ENCODE peak calls at places on chromosomes 3 and 15, in five cellular contexts. K is K562, L is GM12878, O is HEK293T, S is IMR-90. J is an unnamed sample.

GRCh38 chr15:78364233-78364632 is 24.1 kb downstream of the CRABP1 start:
- DNase-seq in K (no peak), L (no peak), O (no peak), S (no peak), J (no peak)

GRCh38 chr3:177134811-177135210 is 62.5 kb downstream of the TBL1XR1 start:
- DNase-seq in K (no peak), L (no peak), O (no peak), S (no peak), J (no peak)

GRCh38 chr15:66835558-66835878 is 133.5 kb downstream of the SMAD6 start:
- DNase-seq in K (no peak), L (peak; percentile 39), O (no peak), S (peak; percentile 19), J (no peak)

GRCh38 chr15:39969871-39970270 is 36.0 kb downstream of the EIF2AK4 start:
- DNase-seq in K (no peak), L (no peak), O (no peak), S (peak; percentile 6), J (no peak)

GRCh38 chr3:51716805-51717204 is 9.9 kb downstream of the GRM2 start:
- DNase-seq in K (no peak), L (no peak), O (no peak), S (no peak), J (no peak)

GRCh38 chr15:24954783-24955548 is at the start of the genes SNRPN and SNURF:
- DNase-seq in K (no peak), L (peak; percentile 11), O (no peak), S (peak; percentile 78), J (peak; percentile 81)

GRCh38 chr3:177201707-177202397 is 4.6 kb upstream of the TBL1XR1 start:
- DNase-seq in K (no peak), L (peak; percentile 89), O (no peak), S (peak; percentile 62), J (no peak)

GRCh38 chr3:66858656-66859381 is 139.3 kb upstream of the KBTBD8 start:
- DNase-seq in K (peak; percentile 38), L (no peak), O (no peak), S (no peak), J (no peak)

GRCh38 chr3:147361671-147362420 is 44.5 kb downstream of the ZIC4 start:
- DNase-seq in K (peak; percentile 71), L (no peak), O (peak; percentile 79), S (no peak), J (peak; percentile 27)

GRCh38 chr15:29570121-29570930 is 251.9 kb downstream of the TJP1 start:
- DNase-seq in K (no peak), L (no peak), O (peak; percentile 19), S (no peak), J (peak; percentile 20)

GRCh38 chr15:63420333-63420741 is 38.7 kb upstream of the CA12 start:
- DNase-seq in K (peak; percentile 54), L (no peak), O (peak; percentile 11), S (peak; percentile 43), J (no peak)

GRCh38 chr3:149969110-149969944 is 1.4 kb downstream of the PFN2 start:
- DNase-seq in K (peak; percentile 25), L (no peak), O (peak; percentile 52), S (peak; percentile 87), J (peak; percentile 42)

GRCh38 chr3:138434276-138434874 is at the start of gene ESYT3:
- DNase-seq in K (no peak), L (no peak), O (no peak), S (peak; percentile 43), J (peak; percentile 58)

GRCh38 chr15:60973637-60974415 is 255.3 kb downstream of the RORA start:
- DNase-seq in K (no peak), L (no peak), O (no peak), S (peak; percentile 87), J (no peak)

GRCh38 chr3:63872135-63872924 is 8.7 kb downstream of the ATXN7 start:
- DNase-seq in K (no peak), L (no peak), O (no peak), S (peak; percentile 92), J (no peak)

GRCh38 chr3:13420817-13421755 is 964 bp upstream of the NUP210 start:
- DNase-seq in K (peak; percentile 69), L (peak; percentile 57), O (no peak), S (no peak), J (no peak)

GRCh38 chr3:18443670-18444596 is 18.8 kb upstream of the SATB1 start:
- DNase-seq in K (no peak), L (no peak), O (peak; percentile 23), S (no peak), J (no peak)

GRCh38 chr3:58384381-58385090 is 49.1 kb downstream of the PDHB start:
- DNase-seq in K (no peak), L (no peak), O (no peak), S (peak; percentile 24), J (no peak)

GRCh38 chr3:23999012-23999641 is 54.0 kb downstream of the NR1D2 start:
- DNase-seq in K (peak; percentile 59), L (no peak), O (peak; percentile 56), S (peak; percentile 42), J (peak; percentile 35)

GRCh38 chr15:60091150-60091549 is 87.0 kb downstream of the FOXB1 start:
- DNase-seq in K (no peak), L (no peak), O (no peak), S (peak; percentile 83), J (peak; percentile 65)

GRCh38 chr15:25374143-25374542 is 64.7 kb downstream of the UBE3A start:
- DNase-seq in K (no peak), L (no peak), O (no peak), S (no peak), J (no peak)

GRCh38 chr3:174153875-174154274 is 705.3 kb upstream of the NAALADL2 start:
- DNase-seq in K (no peak), L (no peak), O (no peak), S (peak; percentile 21), J (no peak)

GRCh38 chr3:194481103-194481502 is 5.7 kb downstream of the ATP13A3 start:
- DNase-seq in K (no peak), L (no peak), O (no peak), S (peak; percentile 86), J (no peak)
- TF ChIP-seq BHLHE40 in K (no peak), L (no peak), O (no peak), S (no peak), J (no peak)

DNA sequence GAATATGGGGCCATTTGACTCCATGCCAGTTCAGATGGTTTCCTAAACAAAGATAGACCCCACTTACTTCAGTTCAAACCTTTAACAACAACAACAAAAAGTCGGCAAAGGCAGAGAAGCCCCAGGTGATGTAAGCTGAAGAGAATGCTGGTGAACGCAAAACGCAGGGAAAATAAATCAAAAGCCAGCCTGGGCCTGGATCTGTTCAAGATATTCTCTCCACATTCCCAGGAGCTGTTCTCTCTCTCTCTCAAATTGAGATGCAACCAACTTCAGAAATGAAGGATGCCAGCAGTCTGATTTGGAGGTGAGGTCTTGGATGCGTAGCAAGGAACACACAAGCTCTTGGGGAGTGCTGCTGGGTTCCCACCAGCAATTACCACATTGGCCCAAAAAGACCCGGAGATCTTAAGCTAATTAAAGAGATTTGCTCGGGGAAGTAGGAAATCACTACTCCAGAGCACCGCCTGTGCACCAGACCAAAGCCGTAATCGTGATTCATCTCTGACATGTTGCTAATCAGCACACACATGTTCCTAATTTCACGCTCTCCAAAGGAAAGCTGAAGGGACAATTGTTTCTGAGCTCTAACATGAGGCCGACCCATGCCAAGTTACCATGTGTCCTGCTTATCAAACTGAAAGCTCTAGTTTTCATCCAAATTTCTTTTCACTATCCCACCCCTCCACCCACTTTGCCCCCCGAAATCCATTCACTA is 37.1 kb downstream of the IL17RD start:
- DNase-seq in K (no peak), L (no peak), O (no peak), S (no peak), J (no peak)
- TF ChIP-seq BHLHE40 in K (no peak), L (no peak), O (no peak), S (no peak), J (no peak)

GRCh38 chr15:91465696-91466095 is 365.6 kb downstream of the SV2B start:
- DNase-seq in K (no peak), L (no peak), O (no peak), S (no peak), J (no peak)
- TF ChIP-seq BHLHE40 in K (no peak), L (no peak), O (no peak), S (no peak), J (no peak)

GRCh38 chr3:154616298-154616697 is 186.3 kb upstream of the GPR149 start:
- DNase-seq in K (no peak), L (no peak), O (no peak), S (no peak), J (no peak)

GRCh38 chr3:154614078-154614477 is 184.1 kb upstream of the GPR149 start:
- DNase-seq in K (no peak), L (no peak), O (no peak), S (no peak), J (no peak)

GRCh38 chr3:154615451-154615850 is 185.5 kb upstream of the GPR149 start:
- DNase-seq in K (no peak), L (no peak), O (no peak), S (no peak), J (no peak)
- TF ChIP-seq BHLHE40 in K (no peak), L (no peak), O (no peak), S (no peak), J (no peak)

GRCh38 chr3:71722693-71723092 is 2.5 kb downstream of the EIF4E3 start:
- DNase-seq in K (no peak), L (no peak), O (no peak), S (no peak), J (no peak)

GRCh38 chr3:71725279-71725991 is at the start of gene EIF4E3:
- DNase-seq in K (peak; percentile 83), L (no peak), O (peak; percentile 72), S (peak; percentile 4), J (no peak)

GRCh38 chr3:71724171-71724453 is 1.1 kb downstream of the EIF4E3 start:
- DNase-seq in K (no peak), L (no peak), O (no peak), S (no peak), J (no peak)

GRCh38 chr3:71724584-71725278 is 471 bp downstream of the EIF4E3 start:
- DNase-seq in K (no peak), L (no peak), O (peak; percentile 42), S (no peak), J (peak; percentile 9)

DNA sequence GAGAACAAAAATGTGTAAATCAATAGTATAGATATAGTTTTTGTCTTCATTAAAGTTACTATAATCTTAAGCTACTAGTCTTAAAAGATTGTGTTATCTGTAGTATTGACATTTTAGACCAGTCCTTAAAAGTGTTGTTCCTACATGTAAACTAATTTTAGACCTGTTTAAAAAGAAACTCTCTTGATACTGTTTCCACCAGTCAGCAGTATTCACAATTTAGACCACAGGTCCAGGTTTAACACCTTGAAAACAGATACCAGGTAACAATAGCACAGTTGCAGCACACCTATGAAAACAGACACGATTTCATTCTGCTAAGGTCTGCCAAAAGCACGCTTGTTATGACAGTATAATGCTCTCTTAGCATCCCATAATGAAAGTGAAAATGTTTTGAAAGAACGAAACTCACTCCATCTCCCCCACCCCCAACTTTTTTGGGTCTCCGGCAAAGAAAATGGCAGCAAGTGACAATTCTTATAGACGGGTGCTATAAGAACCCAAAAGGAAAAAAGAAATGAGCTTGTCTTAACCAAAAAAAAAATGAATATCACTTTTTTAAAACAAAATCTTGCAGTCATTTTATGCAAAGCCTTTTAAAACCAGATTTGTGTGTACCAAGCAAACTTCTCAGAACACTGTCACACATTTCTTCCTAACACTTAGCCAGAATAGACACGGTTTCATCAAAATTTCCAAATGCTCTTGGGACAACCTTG is 1.6 kb downstream of the EIF4E3 start:
- DNase-seq in K (no peak), L (no peak), O (no peak), S (no peak), J (no peak)
- TF ChIP-seq BHLHE40 in K (no peak), L (no peak), O (no peak), S (no peak), J (no peak)

J was measured in A549.